ENCODE peak calls at places on chromosome 14, in five cellular contexts. I is activated CD8-positive, alpha-beta memory T cell treated with anti-CD3 and anti-CD28 coated beads for 48 hours; K is effector CD8-positive, alpha-beta T cell; W is T-helper 9 cell; Y is effector memory CD4-positive, alpha-beta T cell. C is an unnamed sample.
A peak's percentile ranks its signal among the peaks of the same experiment; 100 is the strongest.

GRCh38 chr14:24197066-24197465 is 1.8 kb upstream of the TM9SF1 start:
- DNase-seq in W (no peak), Y (no peak), I (no peak), K (no peak), C (no peak)

GRCh38 chr14:27427796-27428195 is 830.0 kb upstream of the NOVA1 start:
- DNase-seq in W (no peak), K (no peak), Y (no peak), I (no peak), C (no peak)

GRCh38 chr14:29311983-29312382 is 545.4 kb downstream of the FOXG1 start:
- DNase-seq in W (no peak), Y (no peak), K (no peak), I (no peak), C (no peak)

GRCh38 chr14:24665440-24665991 is 31.5 kb upstream of the GZMB start:
- DNase-seq in Y (no peak), K (no peak), I (no peak), W (no peak), C (no peak)

GRCh38 chr14:85529803-85530574 is at the start of gene FLRT2:
- DNase-seq in I (no peak), W (no peak), K (no peak), Y (no peak), C (peak; percentile 68)

GRCh38 chr14:51490205-51490604 is 161.5 kb upstream of the FRMD6 start:
- DNase-seq in I (no peak), K (no peak), W (no peak), Y (no peak), C (no peak)

GRCh38 chr14:89202413-89202812 is 214.6 kb downstream of the FOXN3 start:
- DNase-seq in Y (no peak), K (no peak), I (no peak), W (no peak), C (no peak)

GRCh38 chr14:25111061-25111601 is 61.2 kb upstream of the STXBP6 start:
- DNase-seq in W (no peak), Y (no peak), K (no peak), I (no peak), C (no peak)

GRCh38 chr14:85534435-85534834 is 4.5 kb downstream of the FLRT2 start:
- DNase-seq in Y (no peak), K (no peak), I (no peak), W (no peak), C (no peak)

GRCh38 chr14:89621009-89621421 is 204.0 kb upstream of the FOXN3 start:
- DNase-seq in W (peak; percentile 22), I (no peak), K (no peak), Y (peak; percentile 25), C (no peak)

GRCh38 chr14:72920008-72920407 is 6.3 kb upstream of the DCAF4 start:
- DNase-seq in K (no peak), W (no peak), Y (no peak), I (no peak), C (no peak)

GRCh38 chr14:34098045-34098984 is 147.4 kb upstream of the EGLN3 start:
- DNase-seq in Y (no peak), W (no peak), K (no peak), I (no peak), C (no peak)

GRCh38 chr14:70735043-70735442 is 74.3 kb downstream of the MAP3K9 start:
- DNase-seq in K (no peak), W (no peak), Y (no peak), I (no peak), C (no peak)

GRCh38 chr14:103628221-103628683 is 759 bp upstream of the KLC1 start:
- DNase-seq in K (no peak), I (no peak), W (no peak), Y (no peak), C (peak; percentile 94)

GRCh38 chr14:68561531-68562007 is 231.3 kb downstream of the ZFP36L1 start:
- DNase-seq in K (no peak), Y (no peak), W (no peak), I (no peak), C (no peak)

GRCh38 chr14:97021571-97022171 is 224.5 kb downstream of the VRK1 start:
- DNase-seq in W (no peak), I (no peak), Y (no peak), K (no peak), C (no peak)

GRCh38 chr14:92253381-92253894 is 69.5 kb upstream of the SLC24A4 start:
- DNase-seq in I (no peak), W (no peak), Y (no peak), K (no peak), C (no peak)

GRCh38 chr14:23646648-23647549 is 10.7 kb downstream of the DHRS2 start:
- DNase-seq in I (no peak), Y (no peak), K (no peak), W (no peak), C (no peak)

GRCh38 chr14:71231521-71232393 is 324.5 kb downstream of the PCNX1 start:
- DNase-seq in W (no peak), K (no peak), I (no peak), Y (no peak), C (no peak)

GRCh38 chr14:51564986-51565604 is 86.6 kb upstream of the FRMD6 start:
- DNase-seq in Y (no peak), K (no peak), I (no peak), W (no peak), C (no peak)

GRCh38 chr14:99751539-99752485 is 41.4 kb upstream of the EML1 start:
- DNase-seq in Y (no peak), W (no peak), I (no peak), K (no peak), C (peak; percentile 74)

GRCh38 chr14:55127491-55127951 is 1.5 kb upstream of the LGALS3 start:
- DNase-seq in K (no peak), Y (no peak), W (no peak), I (no peak), C (no peak)

GRCh38 chr14:100692859-100693558 is 33.7 kb upstream of the DLK1 start:
- DNase-seq in K (no peak), W (no peak), I (no peak), Y (no peak), C (no peak)

GRCh38 chr14:75143761-75144527 is 17.1 kb upstream of the NEK9 start:
- DNase-seq in W (no peak), I (no peak), K (no peak), Y (no peak), C (no peak)

GRCh38 chr14:59483360-59483759 is 848 bp downstream of the L3HYPDH start:
- DNase-seq in I (no peak), W (no peak), Y (no peak), K (no peak), C (peak; percentile 73)

GRCh38 chr14:68913516-68913915 is 65.6 kb downstream of the ACTN1 start:
- DNase-seq in I (no peak), Y (no peak), W (no peak), K (no peak), C (no peak)

GRCh38 chr14:32313977-32314376 is 15.1 kb upstream of the AKAP6 start:
- DNase-seq in W (no peak), K (no peak), I (no peak), Y (no peak), C (no peak)

GRCh38 chr14:105075364-105076295 is 10.4 kb upstream of the GPR132 start:
- DNase-seq in W (no peak), I (no peak), K (no peak), Y (no peak), C (peak; percentile 77)

GRCh38 chr14:90444077-90444696 is 47.4 kb downstream of the CALM1 start:
- DNase-seq in I (no peak), W (no peak), K (no peak), Y (no peak), C (no peak)

GRCh38 chr14:26855051-26855753 is 257.4 kb upstream of the NOVA1 start:
- DNase-seq in Y (no peak), I (no peak), K (no peak), W (no peak), C (no peak)

GRCh38 chr14:37045340-37046061 is 126.9 kb downstream of the SLC25A21 start:
- DNase-seq in Y (no peak), W (no peak), K (no peak), I (no peak), C (no peak)